ENCODE peak calls at places on chromosome 3, in nine cellular contexts. B, R, G, W, X, I, Q, V and L are unnamed samples.

GRCh38 chr3:113910966-113911365 is 36.8 kb upstream of the ZDHHC23 start:
- DNase-seq in W (peak), G (no peak), X (no peak), R (peak), V (peak), B (peak), Q (no peak), I (peak), L (no peak)

GRCh38 chr3:156217674-156218352 is 97.4 kb downstream of the KCNAB1 start:
- DNase-seq in R (peak), W (peak), X (no peak), B (peak), V (peak), I (peak), Q (no peak), G (no peak), L (peak)

GRCh38 chr3:149145926-149146325 is 16.5 kb downstream of the HPS3 start:
- DNase-seq in R (no peak), G (peak), X (no peak), Q (no peak), I (no peak), V (no peak), W (peak), B (no peak), L (no peak)

GRCh38 chr3:157127268-157127667 is 32.7 kb downstream of the CCNL1 start:
- DNase-seq in X (no peak), B (peak), G (no peak), V (no peak), R (peak), W (no peak), Q (peak), I (peak), L (no peak)

GRCh38 chr3:25420168-25420567 is 7.9 kb upstream of the RARB start:
- DNase-seq in R (no peak), V (no peak), Q (peak), G (no peak), I (no peak), B (no peak), X (no peak), W (no peak), L (no peak)

GRCh38 chr3:70861855-70862254 is 549.4 kb upstream of the MDFIC2 start:
- DNase-seq in Q (no peak), B (peak), R (peak), V (peak), X (no peak), W (peak), G (no peak), I (peak), L (peak)

GRCh38 chr3:41198526-41198925 is 779 bp upstream of the CTNNB1 start:
- DNase-seq in W (peak), R (no peak), B (peak), V (no peak), X (no peak), Q (no peak), G (no peak), I (peak), L (no peak)

GRCh38 chr3:172154768-172155649 is 115.6 kb downstream of the FNDC3B start:
- DNase-seq in W (no peak), B (peak), V (no peak), R (no peak), G (no peak), X (no peak), Q (no peak), I (no peak), L (no peak)

GRCh38 chr3:170961616-170962400 is 53.4 kb upstream of the EIF5A2 start:
- DNase-seq in R (peak), B (peak), W (peak), Q (peak), G (no peak), V (peak), X (peak), I (peak), L (peak)

GRCh38 chr3:139120336-139120971 is 75.8 kb upstream of the PRR23C start:
- DNase-seq in W (peak), V (peak), R (peak), I (peak), X (peak), G (no peak), Q (no peak), B (no peak), L (peak)

GRCh38 chr3:101195951-101196713 is 124.2 kb downstream of the IMPG2 start:
- DNase-seq in G (no peak), Q (peak), W (peak), I (peak), X (no peak), R (peak), V (peak), B (peak), L (no peak)

GRCh38 chr3:151171145-151171544 is 31.9 kb downstream of the GPR171 start:
- DNase-seq in Q (no peak), I (peak), G (peak), B (no peak), V (no peak), R (peak), X (no peak), W (no peak), L (no peak)

GRCh38 chr3:171256445-171257250 is 203.6 kb downstream of the TNIK start:
- DNase-seq in R (peak), B (no peak), G (no peak), I (peak), Q (no peak), X (no peak), V (peak), W (no peak), L (no peak)

GRCh38 chr3:51735039-51735438 is 28.2 kb downstream of the GRM2 start:
- DNase-seq in W (no peak), G (no peak), I (no peak), B (no peak), R (no peak), Q (no peak), X (no peak), V (no peak), L (no peak)

GRCh38 chr3:178602864-178603263 is 66.6 kb downstream of the KCNMB2 start:
- DNase-seq in Q (no peak), V (no peak), R (no peak), W (no peak), G (no peak), X (no peak), I (no peak), B (peak), L (no peak)

GRCh38 chr3:29683306-29683993 is 402.6 kb downstream of the RBMS3 start:
- DNase-seq in W (peak), I (peak), V (peak), Q (no peak), G (no peak), R (peak), B (peak), X (no peak), L (no peak)

DNA sequence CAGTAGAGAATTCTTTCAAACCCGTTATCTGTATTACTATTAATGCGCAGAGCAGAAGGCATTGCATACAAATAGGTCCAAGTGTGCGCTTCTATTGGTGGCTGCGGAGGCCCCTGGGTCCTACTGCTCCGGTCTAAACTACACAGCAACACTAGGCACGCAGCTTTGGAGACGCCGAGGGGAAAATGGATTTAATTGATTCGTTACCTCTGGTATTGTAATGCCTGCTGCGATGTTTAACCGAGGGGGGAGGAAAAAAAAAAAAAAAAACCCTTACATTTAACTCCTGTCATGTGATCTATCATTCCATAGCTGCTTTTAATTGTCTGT is at the start of gene ROBO1:
- DNase-seq in V (no peak), G (no peak), R (no peak), W (no peak), I (peak), Q (peak), X (no peak), B (no peak), L (no peak)
- H3K4me3 ChIP-seq in V (no peak), G (no peak), R (no peak), W (no peak), I (no peak), Q (peak), X (no peak), B (no peak), L (peak)

GRCh38 chr3:49493901-49494300 is 23.8 kb downstream of the DAG1 start:
- DNase-seq in G (no peak), B (no peak), I (peak), W (peak), Q (no peak), R (peak), X (no peak), V (no peak), L (no peak)
- H3K4me3 ChIP-seq in G (no peak), B (no peak), I (no peak), W (no peak), Q (no peak), R (no peak), X (no peak), V (no peak), L (no peak)

GRCh38 chr3:57386307-57386706 is 93.8 kb upstream of the ASB14 start:
- DNase-seq in R (no peak), B (no peak), I (no peak), V (no peak), G (no peak), W (no peak), Q (no peak), X (no peak), L (no peak)

GRCh38 chr3:57383421-57383820 is 90.9 kb upstream of the ASB14 start:
- DNase-seq in Q (no peak), R (no peak), I (no peak), G (no peak), V (no peak), X (no peak), W (no peak), B (no peak), L (no peak)

GRCh38 chr3:57383838-57384237 is 91.4 kb upstream of the ASB14 start:
- DNase-seq in I (no peak), B (no peak), R (no peak), X (no peak), G (no peak), V (no peak), W (no peak), Q (no peak), L (no peak)

GRCh38 chr3:57382933-57383332 is 90.4 kb upstream of the ASB14 start:
- DNase-seq in W (peak), B (peak), G (no peak), X (no peak), I (peak), Q (no peak), V (peak), R (peak), L (peak)

GRCh38 chr3:57385498-57385897 is 93.0 kb upstream of the ASB14 start:
- DNase-seq in B (no peak), R (no peak), W (no peak), X (no peak), Q (no peak), I (no peak), V (no peak), G (no peak), L (no peak)
- H3K4me3 ChIP-seq in B (no peak), R (no peak), W (no peak), X (no peak), Q (no peak), I (no peak), V (no peak), G (no peak), L (no peak)

DNA sequence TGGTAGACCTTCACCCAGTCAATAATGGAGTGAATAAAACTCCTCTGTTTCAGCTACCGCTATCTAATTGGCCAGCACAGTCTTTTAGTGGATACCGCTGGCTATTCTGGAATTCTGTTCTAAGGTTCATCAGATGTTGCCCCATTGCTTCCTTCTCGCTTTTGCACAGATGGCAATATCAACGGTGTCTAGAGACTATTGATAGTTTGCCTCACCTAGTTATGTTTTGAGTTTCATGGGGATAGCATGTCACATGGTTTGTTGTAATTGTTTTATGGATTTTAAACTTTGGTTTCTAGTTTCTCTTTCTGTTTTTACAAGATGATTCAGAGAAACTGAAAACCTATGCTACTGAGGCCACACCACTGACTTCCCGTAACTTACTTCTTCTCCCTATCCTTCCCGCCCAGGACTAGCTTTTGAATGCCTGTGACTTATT is 2.0 kb downstream of the XRN1 start:
- DNase-seq in B (peak), X (no peak), R (peak), I (peak), V (peak), G (peak), Q (no peak), W (peak), L (peak)
- H3K4me3 ChIP-seq in B (no peak), X (peak), R (no peak), I (peak), V (peak), G (peak), Q (no peak), W (peak), L (peak)